ENCODE peak calls at places on chromosomes 5 and 9, in six cellular contexts. One of them, this sample, is unnamed.

GRCh38 chr5:113038136-113038535 is 61.5 kb downstream of the DCP2 start:
- DNase-seq in osteocyte: no peak
- DNase-seq in lung: no peak
- DNase-seq in fibroblast of mammary gland: no peak
- DNase-seq in OCI-LY7: no peak
- DNase-seq in Calu3: no peak
- DNase-seq in this sample: no peak

GRCh38 chr9:134533850-134534585 is 107.6 kb upstream of the COL5A1 start:
- DNase-seq in Calu3: no peak
- DNase-seq in lung: no peak
- DNase-seq in fibroblast of mammary gland: peak; percentile 42
- DNase-seq in osteocyte: no peak
- DNase-seq in OCI-LY7: no peak
- DNase-seq in this sample: no peak

GRCh38 chr5:76718381-76718832 is 2.5 kb downstream of the F2R start:
- DNase-seq in Calu3: no peak
- DNase-seq in OCI-LY7: no peak
- DNase-seq in fibroblast of mammary gland: peak; percentile 24
- DNase-seq in osteocyte: no peak
- DNase-seq in lung: no peak
- DNase-seq in this sample: no peak

GRCh38 chr9:87040410-87041009 is 93.2 kb upstream of the GAS1 start:
- DNase-seq in fibroblast of mammary gland: no peak
- DNase-seq in Calu3: no peak
- DNase-seq in osteocyte: no peak
- DNase-seq in lung: no peak
- DNase-seq in OCI-LY7: no peak
- DNase-seq in this sample: no peak

GRCh38 chr9:127783111-127783621 is 2.7 kb upstream of the CDK9 start:
- DNase-seq in osteocyte: no peak
- DNase-seq in Calu3: no peak
- DNase-seq in lung: peak; percentile 64
- DNase-seq in fibroblast of mammary gland: no peak
- DNase-seq in OCI-LY7: peak; percentile 78
- DNase-seq in this sample: no peak

GRCh38 chr9:125409637-125410521 is 148.3 kb downstream of the GAPVD1 start:
- DNase-seq in fibroblast of mammary gland: peak; percentile 50
- DNase-seq in Calu3: peak; percentile 9
- DNase-seq in osteocyte: no peak
- DNase-seq in OCI-LY7: peak; percentile 94
- DNase-seq in lung: no peak
- DNase-seq in this sample: no peak

GRCh38 chr9:134214766-134215394 is 50.5 kb upstream of the RNU6ATAC start:
- DNase-seq in osteocyte: no peak
- DNase-seq in fibroblast of mammary gland: no peak
- DNase-seq in Calu3: no peak
- DNase-seq in OCI-LY7: no peak
- DNase-seq in lung: no peak
- DNase-seq in this sample: no peak

GRCh38 chr5:76402251-76402879 is 720 bp upstream of the IQGAP2 start:
- DNase-seq in OCI-LY7: peak; percentile 94
- DNase-seq in osteocyte: no peak
- DNase-seq in Calu3: peak; percentile 35
- DNase-seq in lung: peak; percentile 39
- DNase-seq in fibroblast of mammary gland: no peak
- DNase-seq in this sample: peak; percentile 59

GRCh38 chr5:1772634-1773033 is 27.0 kb downstream of the MRPL36 start:
- DNase-seq in osteocyte: no peak
- DNase-seq in fibroblast of mammary gland: peak; percentile 60
- DNase-seq in lung: no peak
- DNase-seq in Calu3: no peak
- DNase-seq in OCI-LY7: peak; percentile 51
- DNase-seq in this sample: no peak

GRCh38 chr9:124617477-124618141 is 110.4 kb upstream of the NR5A1 start:
- DNase-seq in fibroblast of mammary gland: peak; percentile 77
- DNase-seq in OCI-LY7: peak; percentile 76
- DNase-seq in osteocyte: peak; percentile 92
- DNase-seq in lung: peak; percentile 80
- DNase-seq in Calu3: peak; percentile 79
- DNase-seq in this sample: peak; percentile 85

GRCh38 chr9:35102769-35103659 is at the start of gene STOML2:
- DNase-seq in Calu3: peak; percentile 87
- DNase-seq in OCI-LY7: peak; percentile 95
- DNase-seq in lung: peak; percentile 96
- DNase-seq in fibroblast of mammary gland: peak; percentile 97
- DNase-seq in osteocyte: peak; percentile 97
- DNase-seq in this sample: peak; percentile 91

GRCh38 chr9:123925820-123926219 is 4.1 kb downstream of the DENND1A start:
- DNase-seq in osteocyte: no peak
- DNase-seq in fibroblast of mammary gland: no peak
- DNase-seq in OCI-LY7: no peak
- DNase-seq in lung: no peak
- DNase-seq in Calu3: no peak
- DNase-seq in this sample: no peak

GRCh38 chr5:142610176-142611001 is 75.5 kb downstream of the FGF1 start:
- DNase-seq in osteocyte: no peak
- DNase-seq in lung: no peak
- DNase-seq in OCI-LY7: no peak
- DNase-seq in Calu3: no peak
- DNase-seq in fibroblast of mammary gland: no peak
- DNase-seq in this sample: no peak

GRCh38 chr9:93254806-93255519 is 71.0 kb downstream of the WNK2 start:
- DNase-seq in osteocyte: no peak
- DNase-seq in OCI-LY7: no peak
- DNase-seq in lung: no peak
- DNase-seq in Calu3: no peak
- DNase-seq in fibroblast of mammary gland: no peak
- DNase-seq in this sample: no peak

GRCh38 chr5:169071-169727 is 22.1 kb upstream of the LRRC14B start:
- DNase-seq in osteocyte: no peak
- DNase-seq in fibroblast of mammary gland: peak; percentile 91
- DNase-seq in Calu3: no peak
- DNase-seq in OCI-LY7: no peak
- DNase-seq in lung: no peak
- DNase-seq in this sample: no peak

GRCh38 chr5:95620030-95620869 is at the start of gene GPR150:
- DNase-seq in OCI-LY7: no peak
- DNase-seq in lung: peak; percentile 39
- DNase-seq in Calu3: peak; percentile 64
- DNase-seq in fibroblast of mammary gland: peak; percentile 38
- DNase-seq in osteocyte: peak; percentile 85
- DNase-seq in this sample: peak; percentile 48

GRCh38 chr5:122312670-122312988 is 592 bp downstream of the SNCAIP start:
- DNase-seq in osteocyte: no peak
- DNase-seq in fibroblast of mammary gland: peak; percentile 26
- DNase-seq in OCI-LY7: no peak
- DNase-seq in lung: no peak
- DNase-seq in Calu3: peak; percentile 28
- DNase-seq in this sample: peak; percentile 63

GRCh38 chr5:79111387-79111959 is at the start of gene BHMT:
- DNase-seq in lung: no peak
- DNase-seq in osteocyte: no peak
- DNase-seq in OCI-LY7: no peak
- DNase-seq in Calu3: no peak
- DNase-seq in fibroblast of mammary gland: no peak
- DNase-seq in this sample: no peak

GRCh38 chr5:128082551-128083032 is 974 bp upstream of the SLC12A2 start:
- DNase-seq in OCI-LY7: no peak
- DNase-seq in fibroblast of mammary gland: no peak
- DNase-seq in osteocyte: no peak
- DNase-seq in lung: no peak
- DNase-seq in Calu3: no peak
- DNase-seq in this sample: no peak

GRCh38 chr9:4980046-4980727 is 4.9 kb upstream of the JAK2 start:
- DNase-seq in osteocyte: no peak
- DNase-seq in lung: no peak
- DNase-seq in Calu3: no peak
- DNase-seq in OCI-LY7: no peak
- DNase-seq in fibroblast of mammary gland: peak; percentile 11
- DNase-seq in this sample: no peak

GRCh38 chr5:36138900-36139683 is 12.6 kb downstream of the LMBRD2 start:
- DNase-seq in lung: no peak
- DNase-seq in osteocyte: no peak
- DNase-seq in Calu3: no peak
- DNase-seq in OCI-LY7: peak; percentile 35
- DNase-seq in fibroblast of mammary gland: no peak
- DNase-seq in this sample: no peak

DNA sequence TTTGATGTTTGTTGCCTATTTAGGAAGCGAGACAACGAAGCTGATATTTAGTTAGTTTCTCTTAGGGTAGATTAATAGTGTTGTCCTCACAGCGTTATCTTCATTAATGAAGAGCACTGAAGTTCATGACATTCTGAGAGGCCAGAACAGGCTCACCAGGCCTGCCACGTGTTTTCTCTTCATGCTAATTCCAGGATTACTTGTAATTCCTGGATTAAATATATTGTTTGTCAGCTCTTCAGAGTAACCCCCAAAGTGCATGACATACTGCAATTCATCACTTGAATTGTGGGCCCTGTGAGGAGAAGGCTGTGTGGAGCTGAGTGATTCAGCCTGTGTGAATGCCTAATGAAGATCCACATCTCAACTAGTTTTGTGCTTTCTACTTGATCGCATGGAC is 401.0 kb upstream of the ADAMTSL1 start:
- DNase-seq in OCI-LY7: no peak
- DNase-seq in Calu3: no peak
- DNase-seq in lung: no peak
- DNase-seq in osteocyte: no peak
- DNase-seq in fibroblast of mammary gland: no peak
- DNase-seq in this sample: no peak
- TF ChIP-seq CTCF in OCI-LY7: no peak
- TF ChIP-seq CTCF in Calu3: no peak
- TF ChIP-seq CTCF in lung: no peak
- TF ChIP-seq CTCF in osteocyte: no peak
- TF ChIP-seq CTCF in fibroblast of mammary gland: no peak
- TF ChIP-seq CTCF in this sample: no peak

GRCh38 chr5:124712724-124713305 is 33.6 kb downstream of the ZNF608 start:
- DNase-seq in lung: no peak
- DNase-seq in OCI-LY7: no peak
- DNase-seq in Calu3: no peak
- DNase-seq in osteocyte: no peak
- DNase-seq in fibroblast of mammary gland: no peak
- DNase-seq in this sample: no peak
- TF ChIP-seq CTCF in lung: no peak
- TF ChIP-seq CTCF in OCI-LY7: no peak
- TF ChIP-seq CTCF in Calu3: no peak
- TF ChIP-seq CTCF in osteocyte: no peak
- TF ChIP-seq CTCF in fibroblast of mammary gland: no peak
- TF ChIP-seq CTCF in this sample: no peak

GRCh38 chr5:90479611-90480385 is 5.1 kb downstream of the POLR3G start:
- DNase-seq in fibroblast of mammary gland: peak; percentile 67
- DNase-seq in osteocyte: no peak
- DNase-seq in OCI-LY7: no peak
- DNase-seq in Calu3: no peak
- DNase-seq in lung: no peak
- DNase-seq in this sample: no peak

GRCh38 chr5:90477816-90478215 is 3.2 kb downstream of the POLR3G start:
- DNase-seq in osteocyte: no peak
- DNase-seq in fibroblast of mammary gland: peak; percentile 3
- DNase-seq in OCI-LY7: no peak
- DNase-seq in lung: no peak
- DNase-seq in Calu3: no peak
- DNase-seq in this sample: no peak

GRCh38 chr5:90475436-90475980 is 844 bp downstream of the POLR3G start:
- DNase-seq in lung: no peak
- DNase-seq in Calu3: no peak
- DNase-seq in osteocyte: no peak
- DNase-seq in OCI-LY7: no peak
- DNase-seq in fibroblast of mammary gland: peak; percentile 3
- DNase-seq in this sample: no peak

GRCh38 chr5:90474235-90475107 is at the start of the genes MBLAC2 and POLR3G:
- DNase-seq in Calu3: peak; percentile 97
- DNase-seq in fibroblast of mammary gland: peak; percentile 87
- DNase-seq in OCI-LY7: peak; percentile 93
- DNase-seq in osteocyte: peak; percentile 96
- DNase-seq in lung: peak; percentile 96
- DNase-seq in this sample: peak; percentile 93

GRCh38 chr5:90477073-90477472 is 2.4 kb downstream of the POLR3G start:
- DNase-seq in OCI-LY7: peak; percentile 11
- DNase-seq in fibroblast of mammary gland: peak; percentile 15
- DNase-seq in Calu3: no peak
- DNase-seq in osteocyte: no peak
- DNase-seq in lung: no peak
- DNase-seq in this sample: peak; percentile 21
- TF ChIP-seq CTCF in OCI-LY7: no peak
- TF ChIP-seq CTCF in fibroblast of mammary gland: no peak
- TF ChIP-seq CTCF in Calu3: no peak
- TF ChIP-seq CTCF in osteocyte: no peak
- TF ChIP-seq CTCF in lung: no peak
- TF ChIP-seq CTCF in this sample: no peak

GRCh38 chr9:128824911-128825310 is 4.7 kb downstream of the SPOUT1 start:
- DNase-seq in fibroblast of mammary gland: no peak
- DNase-seq in OCI-LY7: no peak
- DNase-seq in lung: no peak
- DNase-seq in osteocyte: no peak
- DNase-seq in Calu3: no peak
- DNase-seq in this sample: no peak

GRCh38 chr9:128823903-128824406 is 5.6 kb downstream of the SPOUT1 start:
- DNase-seq in osteocyte: no peak
- DNase-seq in lung: no peak
- DNase-seq in Calu3: no peak
- DNase-seq in fibroblast of mammary gland: no peak
- DNase-seq in OCI-LY7: no peak
- DNase-seq in this sample: no peak

GRCh38 chr9:128828267-128828666 is 1.3 kb downstream of the SPOUT1 start:
- DNase-seq in OCI-LY7: no peak
- DNase-seq in Calu3: no peak
- DNase-seq in osteocyte: no peak
- DNase-seq in lung: no peak
- DNase-seq in fibroblast of mammary gland: no peak
- DNase-seq in this sample: no peak

GRCh38 chr9:128823362-128823902 is 5.1 kb downstream of the ENDOG start:
- DNase-seq in Calu3: no peak
- DNase-seq in fibroblast of mammary gland: no peak
- DNase-seq in lung: no peak
- DNase-seq in osteocyte: no peak
- DNase-seq in OCI-LY7: no peak
- DNase-seq in this sample: no peak

DNA sequence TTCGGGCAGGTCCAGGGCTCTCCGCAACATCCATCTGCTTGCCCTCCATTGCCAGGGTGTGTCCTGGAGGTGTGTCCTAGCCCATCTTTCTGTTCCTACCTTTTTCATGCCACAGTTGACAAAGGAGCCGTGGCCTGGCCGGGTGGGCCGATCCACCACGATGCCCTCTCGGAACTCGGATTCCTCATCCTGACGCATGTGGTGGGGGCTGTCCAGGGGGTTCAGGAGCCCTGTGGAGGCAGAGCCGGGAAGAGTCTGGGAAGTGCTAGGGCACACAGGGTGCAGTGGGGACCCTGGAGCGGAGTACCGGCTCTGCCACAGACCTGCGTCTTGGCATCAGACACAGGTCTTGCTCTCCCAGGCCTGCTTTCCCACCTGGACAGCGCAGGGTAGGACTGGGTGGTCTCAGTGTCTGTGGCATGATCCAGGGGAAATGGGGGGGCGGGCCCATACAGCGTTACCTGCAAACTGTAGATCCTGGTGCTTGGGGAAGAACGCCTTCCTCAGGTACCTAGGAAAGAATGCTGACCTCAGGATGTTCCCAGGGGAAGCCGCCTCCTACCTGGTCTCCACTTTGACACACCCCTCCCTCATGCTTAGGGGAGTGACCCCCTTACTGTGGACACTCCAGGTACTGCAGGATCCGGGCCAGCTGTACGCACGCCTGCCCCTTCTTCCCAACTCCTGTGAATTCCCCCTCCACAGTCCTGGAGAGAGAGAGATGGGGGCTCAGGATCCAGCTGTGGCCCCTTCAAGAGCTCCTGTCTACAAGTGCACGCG is 3.5 kb downstream of the SPOUT1 start:
- DNase-seq in osteocyte: no peak
- DNase-seq in lung: no peak
- DNase-seq in OCI-LY7: no peak
- DNase-seq in Calu3: no peak
- DNase-seq in fibroblast of mammary gland: no peak
- DNase-seq in this sample: no peak
- TF ChIP-seq CTCF in osteocyte: no peak
- TF ChIP-seq CTCF in lung: no peak
- TF ChIP-seq CTCF in OCI-LY7: no peak
- TF ChIP-seq CTCF in Calu3: no peak
- TF ChIP-seq CTCF in fibroblast of mammary gland: no peak
- TF ChIP-seq CTCF in this sample: no peak